ENCODE peak calls at places on chromosome 10, in seven cellular contexts. N, B, R, O, U, P and A are unnamed samples.

GRCh38 chr10:103470755-103471653 is 8.0 kb downstream of the CALHM3 start:
- DNase-seq in N (peak; percentile 68), B (no peak), R (no peak), O (peak; percentile 26), U (no peak), P (no peak), A (no peak)

GRCh38 chr10:37975407-37975991 is 948 bp downstream of the ZNF25 start:
- DNase-seq in N (peak; percentile 3), B (no peak), R (peak; percentile 41), O (no peak), U (no peak), P (peak; percentile 15), A (peak; percentile 33)

GRCh38 chr10:49615213-49615612 is 1.4 kb downstream of the CHAT start:
- DNase-seq in N (no peak), B (no peak), R (no peak), O (no peak), U (no peak), P (no peak), A (no peak)

GRCh38 chr10:69254877-69255276 is 23.4 kb upstream of the HK1 start:
- DNase-seq in N (no peak), B (no peak), R (no peak), O (no peak), U (no peak), P (no peak), A (no peak)

GRCh38 chr10:89466599-89467035 is 52.2 kb downstream of the IFIT5 start:
- DNase-seq in N (peak; percentile 48), B (peak; percentile 44), R (no peak), O (no peak), U (peak; percentile 6), P (peak; percentile 61), A (no peak)

GRCh38 chr10:101140084-101140949 is 9.2 kb downstream of the TLX1 start:
- DNase-seq in N (no peak), B (no peak), R (no peak), O (no peak), U (peak; percentile 36), P (no peak), A (no peak)

GRCh38 chr10:64503429-64503828 is 982.2 kb downstream of the REEP3 start:
- DNase-seq in N (no peak), B (no peak), R (peak; percentile 62), O (no peak), U (no peak), P (no peak), A (peak; percentile 43)

GRCh38 chr10:6050801-6051445 is 11.2 kb downstream of the IL2RA start:
- DNase-seq in N (peak; percentile 76), B (no peak), R (no peak), O (peak; percentile 87), U (no peak), P (peak; percentile 64), A (no peak)

GRCh38 chr10:122293156-122293978 is 22.3 kb downstream of the BTBD16 start:
- DNase-seq in N (no peak), B (no peak), R (no peak), O (no peak), U (no peak), P (no peak), A (no peak)